ENCODE peak calls at places on chromosome 5, in five cellular contexts. N, W, I, H and K are unnamed samples.

GRCh38 chr5:149123211-149123610 is 18.1 kb upstream of the ABLIM3 start:
- DNase-seq in N (no peak), W (no peak), I (no peak), H (no peak), K (no peak)

GRCh38 chr5:15834596-15835245 is 334.7 kb downstream of the FBXL7 start:
- DNase-seq in N (peak), W (peak), I (no peak), H (no peak), K (peak)

GRCh38 chr5:59064256-59064655 is 481.4 kb downstream of the RAB3C start:
- DNase-seq in N (no peak), W (no peak), I (no peak), H (no peak), K (no peak)

GRCh38 chr5:176995896-176996767 is 10.4 kb downstream of the UIMC1 start:
- DNase-seq in N (peak), W (peak), I (no peak), H (no peak), K (no peak)

GRCh38 chr5:79036769-79037168 is 32.7 kb downstream of the DMGDH start:
- DNase-seq in N (no peak), W (no peak), I (no peak), H (no peak), K (no peak)

GRCh38 chr5:17185776-17186175 is 31.7 kb upstream of the BASP1 start:
- DNase-seq in N (peak), W (peak), I (no peak), H (peak), K (peak)

GRCh38 chr5:151038801-151039238 is 18.4 kb downstream of the GPX3 start:
- DNase-seq in N (peak), W (no peak), I (no peak), H (no peak), K (no peak)

GRCh38 chr5:131671409-131671808 is 36.4 kb upstream of the RAPGEF6 start:
- DNase-seq in N (no peak), W (peak), I (no peak), H (no peak), K (no peak)

GRCh38 chr5:1368236-1368635 is 23.3 kb upstream of the CLPTM1L start:
- DNase-seq in N (no peak), W (no peak), I (no peak), H (no peak), K (no peak)

GRCh38 chr5:78920604-78921003 is 64.5 kb downstream of the ARSB start:
- DNase-seq in N (peak), W (peak), I (no peak), H (no peak), K (no peak)

GRCh38 chr5:137254695-137255094 is 244.4 kb downstream of the SPOCK1 start:
- DNase-seq in N (no peak), W (no peak), I (no peak), H (no peak), K (no peak)

GRCh38 chr5:156981481-156981880 is 18.5 kb upstream of the TIMD4 start:
- DNase-seq in N (no peak), W (no peak), I (no peak), H (no peak), K (no peak)

GRCh38 chr5:619444-619843 is 7.3 kb downstream of the CEP72 start:
- DNase-seq in N (no peak), W (no peak), I (peak), H (no peak), K (no peak)

GRCh38 chr5:120779674-120780073 is 315.6 kb downstream of the PRR16 start:
- DNase-seq in N (peak), W (no peak), I (no peak), H (no peak), K (no peak)

GRCh38 chr5:153770066-153770465 is 268.6 kb downstream of the FAM114A2 start:
- DNase-seq in N (no peak), W (no peak), I (no peak), H (no peak), K (no peak)

GRCh38 chr5:139746691-139747582 is 48.7 kb upstream of the PSD2 start:
- DNase-seq in N (peak), W (peak), I (no peak), H (peak), K (no peak)

GRCh38 chr5:31824886-31825774 is 186.2 kb downstream of the PDZD2 start:
- DNase-seq in N (peak), W (peak), I (no peak), H (no peak), K (peak)

GRCh38 chr5:2203774-2204173 is 321.0 kb upstream of the IRX4 start:
- DNase-seq in N (no peak), W (no peak), I (no peak), H (no peak), K (no peak)

GRCh38 chr5:72296251-72296650 is 23.8 kb downstream of the MRPS27 start:
- DNase-seq in N (no peak), W (no peak), I (no peak), H (no peak), K (no peak)

GRCh38 chr5:142861011-142861410 is 90.8 kb downstream of the ARHGAP26 start:
- DNase-seq in N (no peak), W (no peak), I (no peak), H (no peak), K (no peak)

GRCh38 chr5:616342-617039 is 4.4 kb downstream of the CEP72 start:
- DNase-seq in N (no peak), W (peak), I (peak), H (no peak), K (no peak)

GRCh38 chr5:178998441-178998840 is 3.3 kb upstream of the GRM6 start:
- DNase-seq in N (no peak), W (no peak), I (no peak), H (no peak), K (no peak)

GRCh38 chr5:15821506-15821905 is 321.5 kb downstream of the FBXL7 start:
- DNase-seq in N (peak), W (peak), I (no peak), H (no peak), K (no peak)

GRCh38 chr5:115457574-115457973 is 87.0 kb downstream of the FEM1C start:
- DNase-seq in N (no peak), W (no peak), I (no peak), H (no peak), K (no peak)

GRCh38 chr5:108661030-108661429 is 86.7 kb upstream of the FER start:
- DNase-seq in N (no peak), W (no peak), I (no peak), H (no peak), K (no peak)

GRCh38 chr5:131974956-131975726 is 29.7 kb upstream of the MEIKIN start:
- DNase-seq in N (no peak), W (no peak), I (no peak), H (no peak), K (no peak)

GRCh38 chr5:89851911-89852310 is 557.6 kb downstream of the CETN3 start:
- DNase-seq in N (no peak), W (no peak), I (no peak), H (no peak), K (no peak)

GRCh38 chr5:132753135-132753987 is 6.1 kb downstream of the CCNI2 start:
- DNase-seq in N (no peak), W (no peak), I (no peak), H (no peak), K (no peak)

GRCh38 chr5:77255617-77256016 is 45.1 kb downstream of the PDE8B start:
- DNase-seq in N (no peak), W (no peak), I (no peak), H (no peak), K (no peak)

GRCh38 chr5:92518318-92518913 is 1062.6 kb downstream of the NR2F1-AS1 start:
- DNase-seq in N (peak), W (peak), I (no peak), H (no peak), K (no peak)

GRCh38 chr5:150626853-150627276 is 13.6 kb upstream of the SYNPO start:
- DNase-seq in N (no peak), W (no peak), I (no peak), H (peak), K (no peak)

GRCh38 chr5:126138475-126139005 is 284.7 kb upstream of the GRAMD2B start:
- DNase-seq in N (peak), W (peak), I (no peak), H (no peak), K (peak)

GRCh38 chr5:34914671-34915138 is 599 bp downstream of the RAD1 start:
- DNase-seq in N (peak), W (peak), I (no peak), H (no peak), K (no peak)

GRCh38 chr5:141615991-141616715 is 2.6 kb downstream of the DIAPH1 start:
- DNase-seq in N (no peak), W (no peak), I (no peak), H (no peak), K (no peak)

GRCh38 chr5:94969174-94969573 is 315.7 kb downstream of the MCTP1 start:
- DNase-seq in N (peak), W (peak), I (no peak), H (no peak), K (peak)

GRCh38 chr5:135589152-135589551 is 10.4 kb upstream of the CXCL14 start:
- DNase-seq in N (no peak), W (no peak), I (no peak), H (no peak), K (no peak)

GRCh38 chr5:107476783-107477182 is 194.0 kb downstream of the EFNA5 start:
- DNase-seq in N (no peak), W (peak), I (no peak), H (peak), K (no peak)

GRCh38 chr5:58357121-58357520 is 102.8 kb downstream of the PLK2 start:
- DNase-seq in N (peak), W (peak), I (no peak), H (no peak), K (no peak)

GRCh38 chr5:86500947-86501346 is 116.8 kb upstream of the COX7C start:
- DNase-seq in N (no peak), W (no peak), I (no peak), H (no peak), K (no peak)
- TF ChIP-seq CTCF in N (no peak), W (no peak), I (no peak), H (no peak), K (peak)

DNA sequence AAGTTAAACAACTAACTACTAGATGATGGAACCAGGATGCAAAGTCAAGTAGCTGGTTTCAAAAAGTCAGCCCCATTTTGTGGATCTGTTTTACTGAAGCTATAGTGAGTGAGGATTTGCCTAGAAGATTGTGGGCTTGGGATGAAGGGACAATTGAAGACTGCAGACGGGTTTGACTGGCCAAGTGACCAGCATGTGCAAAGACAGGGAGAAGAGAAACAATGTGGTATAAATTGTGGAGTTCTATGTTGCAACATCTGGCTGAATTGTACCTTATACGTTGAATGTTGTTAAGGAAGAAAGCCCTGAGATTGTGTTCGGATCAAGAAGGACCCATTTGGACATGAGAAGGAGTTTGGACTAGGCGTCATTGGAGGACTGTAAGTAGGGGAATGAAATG is 101.8 kb downstream of the MAT2B start:
- DNase-seq in N (no peak), W (no peak), I (no peak), H (no peak), K (no peak)
- TF ChIP-seq CTCF in N (no peak), W (no peak), I (no peak), H (no peak), K (no peak)

GRCh38 chr5:172867761-172868435 is 33.8 kb downstream of the ERGIC1 start:
- DNase-seq in N (peak), W (no peak), I (no peak), H (no peak), K (no peak)

GRCh38 chr5:172869734-172870133 is 35.7 kb downstream of the ERGIC1 start:
- DNase-seq in N (no peak), W (peak), I (no peak), H (no peak), K (no peak)

GRCh38 chr5:172868436-172868923 is 34.4 kb downstream of the ERGIC1 start:
- DNase-seq in N (peak), W (peak), I (no peak), H (no peak), K (no peak)

GRCh38 chr5:172870261-172870806 is 36.3 kb downstream of the ERGIC1 start:
- DNase-seq in N (peak), W (peak), I (no peak), H (peak), K (no peak)

DNA sequence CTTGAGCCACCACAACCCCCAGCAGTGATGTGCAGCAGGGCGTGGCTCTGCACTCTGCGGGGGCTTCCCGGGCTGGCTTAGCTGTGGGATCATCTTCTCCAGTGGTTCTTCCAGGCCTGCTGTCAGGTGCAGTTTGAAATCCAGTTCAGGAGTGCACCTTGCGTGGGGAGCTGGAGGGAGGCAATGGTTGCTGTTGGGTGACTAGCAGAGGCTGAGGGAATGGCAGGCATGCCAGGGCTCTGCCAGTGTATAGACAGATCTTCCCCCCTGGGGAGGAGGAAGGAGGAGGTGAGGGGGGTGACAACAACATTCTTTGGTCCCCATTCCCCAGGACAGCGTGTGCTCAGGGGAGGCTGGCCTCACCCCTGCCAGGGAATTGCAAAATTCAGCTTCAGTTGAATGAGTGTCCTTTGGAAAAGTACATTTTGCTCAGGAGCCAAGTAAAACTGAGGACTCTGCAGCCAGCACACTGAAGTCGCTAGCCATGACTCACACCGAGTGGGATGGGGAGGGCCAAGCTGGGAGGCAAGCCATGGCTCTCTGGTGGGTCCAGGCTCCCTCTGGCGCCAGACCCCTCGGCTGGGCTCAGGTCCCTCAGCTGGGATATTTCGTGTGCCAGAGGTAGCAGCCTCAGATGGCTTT is 35.0 kb downstream of the ERGIC1 start:
- DNase-seq in N (peak), W (peak), I (peak), H (peak), K (no peak)
- TF ChIP-seq CTCF in N (peak), W (peak), I (peak), H (peak), K (no peak)

DNA sequence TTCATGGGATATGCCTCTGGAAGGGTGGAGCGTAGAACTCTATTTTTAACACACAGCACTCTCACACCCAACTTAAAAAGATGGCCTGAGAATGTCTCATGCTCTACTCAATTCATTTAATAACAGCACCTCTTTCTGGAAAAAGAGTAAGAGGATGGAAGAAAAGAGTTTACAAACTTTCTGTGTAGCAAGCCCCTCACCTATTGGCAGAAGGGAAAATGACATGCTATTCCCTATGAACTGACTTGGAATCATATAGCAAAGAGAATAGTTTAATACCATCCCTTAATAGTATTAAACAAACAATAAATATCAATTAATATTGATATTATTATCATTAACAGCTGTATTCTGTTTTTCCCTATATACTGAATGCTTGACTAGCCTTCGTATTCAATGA is 233.3 kb downstream of the KCTD16 start:
- DNase-seq in N (no peak), W (no peak), I (no peak), H (no peak), K (no peak)
- TF ChIP-seq CTCF in N (no peak), W (no peak), I (no peak), H (no peak), K (no peak)

GRCh38 chr5:180291234-180291940 is 496 bp downstream of the MAPK9 start:
- DNase-seq in N (no peak), W (peak), I (no peak), H (no peak), K (no peak)
- TF ChIP-seq CTCF in N (peak), W (peak), I (no peak), H (peak), K (peak)

GRCh38 chr5:84255318-84255717 is 129.4 kb downstream of the EDIL3 start:
- DNase-seq in N (peak), W (peak), I (no peak), H (no peak), K (no peak)
- TF ChIP-seq CTCF in N (peak), W (peak), I (no peak), H (no peak), K (peak)

DNA sequence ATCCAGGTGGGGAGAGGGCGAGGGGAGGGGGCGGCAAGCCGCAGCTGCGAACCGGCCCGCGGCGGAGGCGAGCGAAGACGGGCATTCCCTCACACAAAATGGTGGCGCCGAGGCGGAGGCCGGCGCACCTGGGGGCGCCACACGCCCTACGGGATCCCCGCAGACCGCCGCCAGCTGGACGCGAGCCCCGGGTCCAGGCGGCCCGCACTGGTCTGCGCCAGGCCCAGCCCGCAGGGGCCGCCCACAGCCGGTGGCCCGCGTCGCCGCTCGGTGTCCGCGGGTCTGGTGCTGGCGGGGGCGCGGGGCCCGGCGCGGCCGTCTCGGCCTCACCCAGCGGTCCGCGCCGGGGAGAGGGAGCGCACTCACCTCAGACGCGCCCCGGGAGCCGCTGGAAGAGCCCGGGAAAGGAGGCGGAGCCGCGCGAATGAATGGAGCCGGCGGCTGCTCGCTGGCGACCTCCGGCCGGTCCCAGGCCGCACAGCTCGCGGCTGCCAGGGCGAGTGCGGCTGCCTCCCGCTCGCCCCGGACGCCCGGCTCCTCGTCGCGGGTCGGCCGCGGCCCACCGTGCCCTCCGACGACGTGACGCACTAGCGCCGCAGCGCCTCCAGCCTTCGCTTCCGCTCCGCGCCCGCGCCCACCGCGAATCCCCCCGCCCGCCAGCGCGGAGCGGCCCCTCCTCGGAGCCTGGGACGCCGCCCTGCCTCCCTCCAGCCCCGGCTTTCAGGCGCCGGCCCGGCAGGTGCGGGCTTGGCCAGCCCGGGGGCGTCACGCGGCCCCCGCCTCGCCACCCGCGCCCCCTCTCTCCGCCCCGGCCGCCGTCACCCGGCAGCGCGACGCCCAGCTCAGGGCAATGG is at the start of gene FAM169A:
- DNase-seq in N (peak), W (peak), I (no peak), H (peak), K (no peak)
- TF ChIP-seq CTCF in N (no peak), W (no peak), I (no peak), H (no peak), K (peak)

DNA sequence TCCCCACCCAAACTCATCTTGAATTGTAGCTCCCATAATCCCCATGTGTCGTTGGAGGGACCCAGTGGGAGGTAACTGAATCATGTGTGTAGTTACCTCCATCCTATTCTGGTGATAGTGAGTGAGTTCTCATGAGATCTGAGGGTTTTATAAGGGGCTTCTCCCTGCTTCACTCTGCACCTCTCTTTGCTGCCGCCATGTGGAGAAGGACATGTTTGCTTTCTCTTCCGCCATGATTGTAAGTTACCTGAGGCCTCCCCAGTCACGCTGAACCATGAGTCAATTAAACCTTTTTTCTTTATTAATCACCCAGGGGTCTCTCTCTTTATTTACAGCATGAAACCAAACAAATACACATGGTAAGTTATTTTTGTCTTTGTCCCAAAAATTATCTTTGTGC is 726.1 kb downstream of the CDH18 start:
- DNase-seq in N (no peak), W (no peak), I (no peak), H (no peak), K (no peak)
- TF ChIP-seq CTCF in N (no peak), W (no peak), I (no peak), H (no peak), K (no peak)

GRCh38 chr5:109959652-109960051 is 269.9 kb downstream of the MAN2A1 start:
- DNase-seq in N (no peak), W (no peak), I (no peak), H (no peak), K (no peak)
- TF ChIP-seq CTCF in N (no peak), W (peak), I (no peak), H (no peak), K (no peak)